ENCODE peak calls at places on chromosome 1, in four cellular contexts. J is right cardiac atrium, A is AG20443, M is breast epithelium. W is an unnamed sample.

GRCh38 chr1:31063636-31064035 is 1.9 kb downstream of the PUM1 start:
- DNase-seq in A (no peak), J (no peak), M (no peak), W (peak)

GRCh38 chr1:44608141-44608540 is 66.1 kb downstream of the TMEM53 start:
- DNase-seq in A (no peak), J (no peak), M (no peak), W (no peak)

GRCh38 chr1:201334325-201335173 is 42.9 kb downstream of the TNNT2 start:
- DNase-seq in M (no peak), A (no peak), J (no peak), W (no peak)

GRCh38 chr1:232459826-232460225 is 170.1 kb downstream of the SIPA1L2 start:
- DNase-seq in A (peak), M (no peak), J (no peak), W (no peak)

GRCh38 chr1:17574502-17574901 is 35.0 kb downstream of the ARHGEF10L start:
- DNase-seq in A (no peak), M (no peak), J (peak), W (no peak)

GRCh38 chr1:232316864-232317263 is 313.1 kb downstream of the SIPA1L2 start:
- DNase-seq in J (no peak), M (no peak), A (no peak), W (no peak)

GRCh38 chr1:153525088-153525713 is 10.6 kb downstream of the S100A6 start:
- DNase-seq in M (no peak), J (no peak), A (no peak), W (peak)

GRCh38 chr1:64082459-64082858 is 121.0 kb upstream of the UBE2U start:
- DNase-seq in M (no peak), A (peak), J (no peak), W (peak)

GRCh38 chr1:94237291-94238226 is at the start of gene ARHGAP29:
- DNase-seq in A (peak), M (peak), J (peak), W (peak)

GRCh38 chr1:113940365-113941244 is 11.5 kb downstream of the HIPK1 start:
- DNase-seq in M (no peak), J (no peak), A (no peak), W (no peak)

GRCh38 chr1:225818229-225818628 is 8.3 kb downstream of the EPHX1 start:
- DNase-seq in A (no peak), M (no peak), J (no peak), W (no peak)

GRCh38 chr1:155645648-155646047 is 35.6 kb downstream of the MSTO1 start:
- DNase-seq in A (peak), M (peak), J (peak), W (peak)

W was measured in fibroblast of the aortic adventitia.